ENCODE peak calls at places on chromosomes 16 and 17, in six cellular contexts. U is dorsolateral prefrontal cortex, J is NCI-H1436, L is HTR-8/SVneo, I is cardiac fibroblast, R is fibroblast of the aortic adventitia. N is an unnamed sample.

GRCh38 chr17:49979748-49980479 is 10.9 kb downstream of the DLX4 start:
- DNase-seq in R (no peak), U (no peak), I (no peak), J (no peak), L (no peak), N (no peak)

GRCh38 chr17:32120086-32120485 is 22.2 kb upstream of the RHOT1 start:
- DNase-seq in R (no peak), J (no peak), I (no peak), L (no peak), U (no peak), N (no peak)

GRCh38 chr17:64406321-64407200 is 15.9 kb upstream of the PECAM1 start:
- DNase-seq in L (no peak), U (no peak), I (peak; percentile 58), J (no peak), R (no peak), N (peak; percentile 87)

GRCh38 chr17:2484876-2485275 is 26.8 kb downstream of the METTL16 start:
- DNase-seq in U (no peak), I (no peak), L (no peak), J (peak; percentile 70), R (no peak), N (no peak)

GRCh38 chr17:11999715-12000114 is 2.4 kb upstream of the ZNF18 start:
- DNase-seq in I (peak; percentile 63), L (no peak), R (no peak), U (no peak), J (no peak), N (no peak)

GRCh38 chr16:84047626-84048025 is 5.0 kb upstream of the SLC38A8 start:
- DNase-seq in J (no peak), R (no peak), U (no peak), I (no peak), L (no peak), N (no peak)

GRCh38 chr16:31179153-31179746 is 689 bp upstream of the FUS start:
- DNase-seq in L (no peak), R (no peak), U (no peak), J (no peak), I (peak; percentile 28), N (no peak)

GRCh38 chr16:22225060-22225459 is 19.0 kb downstream of the EEF2K start:
- DNase-seq in L (no peak), U (peak; percentile 78), J (no peak), I (no peak), R (no peak), N (no peak)

GRCh38 chr16:11629071-11630030 is 38.9 kb upstream of the SNN start:
- DNase-seq in I (no peak), J (no peak), R (no peak), U (no peak), L (no peak), N (no peak)

GRCh38 chr16:2468142-2468724 is 2.9 kb upstream of the NTN3 start:
- DNase-seq in U (no peak), I (no peak), L (no peak), J (peak; percentile 81), R (no peak), N (no peak)

GRCh38 chr17:83055911-83056582 is 23.4 kb upstream of the METRNL start:
- DNase-seq in R (peak; percentile 76), J (no peak), I (peak; percentile 84), U (no peak), L (no peak), N (no peak)

GRCh38 chr16:62732101-62732500 is 695.9 kb upstream of the CDH8 start:
- DNase-seq in J (no peak), U (no peak), R (no peak), L (no peak), I (no peak), N (no peak)

GRCh38 chr17:44187131-44187899 is 543 bp downstream of the TMUB2 start:
- DNase-seq in L (peak; percentile 84), U (no peak), R (peak; percentile 63), J (peak; percentile 81), I (peak; percentile 61), N (peak; percentile 62)

GRCh38 chr16:68267612-68268405 is 3.5 kb downstream of the SLC7A6 start:
- DNase-seq in U (no peak), J (no peak), I (no peak), L (no peak), R (no peak), N (no peak)

GRCh38 chr17:10119203-10120112 is 78.9 kb downstream of the GAS7 start:
- DNase-seq in J (no peak), R (no peak), U (no peak), L (no peak), I (no peak), N (peak; percentile 83)

N was measured in Karpas-422.